ENCODE peak calls at places on chromosomes 4 and X, in ten cellular contexts. O is B cell, U is A549, A is fibroblast of pulmonary artery, K is brain microvascular endothelial cell, C is left lung, S is astrocyte, D is RWPE1, X is colonic mucosa, W is neural crest cell. T is an unnamed sample.
A peak's percentile ranks its signal among the peaks of the same experiment; 100 is the strongest.

GRCh38 chr4:87985097-87985886 is 9.8 kb downstream of the SPP1 start:
- DNase-seq in O (peak; percentile 26), U (peak; percentile 74), A (peak; percentile 48), K (peak; percentile 40), C (peak; percentile 64), S (peak; percentile 29), D (peak; percentile 33), X (peak; percentile 43), W (peak; percentile 25), T (peak; percentile 74)

GRCh38 chr4:18069806-18070205 is 48.3 kb upstream of the LCORL start:
- DNase-seq in O (no peak), U (no peak), A (no peak), K (no peak), C (no peak), S (no peak), D (no peak), X (no peak), W (no peak), T (no peak)

GRCh38 chr4:169968999-169969398 is 57.2 kb downstream of the MFAP3L start:
- DNase-seq in O (no peak), U (peak; percentile 57), A (peak; percentile 11), K (peak; percentile 96), C (no peak), S (peak; percentile 89), D (no peak), X (no peak), W (no peak), T (peak; percentile 34)

GRCh38 chrX:49106930-49107329 is 16.6 kb downstream of the GPKOW start:
- DNase-seq in O (no peak), U (peak; percentile 62), A (peak; percentile 64), K (peak; percentile 25), C (no peak), S (peak; percentile 26), D (no peak), X (no peak), W (peak; percentile 6), T (peak; percentile 40)

GRCh38 chr4:140266958-140267568 is 106.4 kb upstream of the SCOC start:
- DNase-seq in O (no peak), U (no peak), A (no peak), K (peak; percentile 86), C (no peak), S (peak; percentile 93), D (no peak), X (no peak), W (no peak), T (no peak)

GRCh38 chr4:102826105-102826889 is 1.1 kb downstream of the UBE2D3 start:
- DNase-seq in O (no peak), U (no peak), A (no peak), K (no peak), C (no peak), S (no peak), D (no peak), X (no peak), W (no peak), T (no peak)

GRCh38 chrX:42714981-42715688 is 62.8 kb downstream of the PPP1R2C start:
- DNase-seq in O (peak; percentile 49), U (peak; percentile 36), A (no peak), K (no peak), C (peak; percentile 52), S (peak; percentile 34), D (peak; percentile 2), X (peak; percentile 66), W (peak; percentile 57), T (peak; percentile 9)

GRCh38 chr4:110508827-110509446 is 33.0 kb downstream of the ENPEP start:
- DNase-seq in O (no peak), U (peak; percentile 17), A (peak; percentile 65), K (no peak), C (no peak), S (no peak), D (peak; percentile 15), X (no peak), W (no peak), T (peak; percentile 55)

GRCh38 chr4:7581477-7581876 is 146.7 kb upstream of the PSAPL1 start:
- DNase-seq in O (no peak), U (peak; percentile 4), A (peak; percentile 19), K (no peak), C (no peak), S (no peak), D (peak; percentile 17), X (no peak), W (peak; percentile 63), T (peak; percentile 36)

GRCh38 chr4:1711906-1712215 is 258 bp downstream of the SLBP start:
- DNase-seq in O (no peak), U (no peak), A (peak; percentile 37), K (no peak), C (no peak), S (no peak), D (no peak), X (no peak), W (no peak), T (no peak)

GRCh38 chrX:65608021-65608420 is 59.4 kb upstream of the MSN start:
- DNase-seq in O (no peak), U (no peak), A (no peak), K (no peak), C (no peak), S (no peak), D (no peak), X (no peak), W (no peak), T (no peak)

GRCh38 chr4:36280555-36280954 is 861 bp upstream of the DTHD1 start:
- DNase-seq in O (no peak), U (no peak), A (no peak), K (no peak), C (no peak), S (no peak), D (no peak), X (no peak), W (no peak), T (peak; percentile 32)

GRCh38 chr4:123505457-123506310 is 109.1 kb downstream of the SPRY1 start:
- DNase-seq in O (peak; percentile 47), U (peak; percentile 49), A (peak; percentile 70), K (peak; percentile 48), C (peak; percentile 59), S (peak; percentile 68), D (peak; percentile 25), X (peak; percentile 37), W (peak; percentile 87), T (no peak)

GRCh38 chr4:183632689-183633088 is 26.3 kb downstream of the RWDD4 start:
- DNase-seq in O (no peak), U (no peak), A (no peak), K (no peak), C (no peak), S (no peak), D (no peak), X (no peak), W (no peak), T (no peak)

GRCh38 chr4:76363556-76364290 is 57.2 kb downstream of the STBD1 start:
- DNase-seq in O (no peak), U (no peak), A (no peak), K (peak; percentile 26), C (no peak), S (peak; percentile 39), D (no peak), X (no peak), W (no peak), T (no peak)

GRCh38 chr4:48752726-48753125 is 27.4 kb downstream of the FRYL start:
- DNase-seq in O (no peak), U (no peak), A (peak; percentile 31), K (no peak), C (no peak), S (peak; percentile 10), D (no peak), X (no peak), W (no peak), T (no peak)

GRCh38 chr4:98827661-98828060 is 101.3 kb downstream of the EIF4E start:
- DNase-seq in O (no peak), U (no peak), A (no peak), K (no peak), C (no peak), S (no peak), D (no peak), X (no peak), W (no peak), T (no peak)

GRCh38 chr4:98833384-98833783 is 95.5 kb downstream of the EIF4E start:
- DNase-seq in O (no peak), U (no peak), A (no peak), K (no peak), C (no peak), S (no peak), D (no peak), X (no peak), W (no peak), T (no peak)

GRCh38 chr4:98828801-98829200 is 100.1 kb downstream of the EIF4E start:
- DNase-seq in O (peak; percentile 18), U (peak; percentile 23), A (no peak), K (no peak), C (no peak), S (no peak), D (no peak), X (peak; percentile 27), W (no peak), T (peak; percentile 42)
- TF ChIP-seq CTCF in O (no peak), U (peak; percentile 11), A (no peak), K (peak; percentile 55), C (no peak), S (no peak), D (no peak), X (no peak), W (no peak), T (no peak)

DNA sequence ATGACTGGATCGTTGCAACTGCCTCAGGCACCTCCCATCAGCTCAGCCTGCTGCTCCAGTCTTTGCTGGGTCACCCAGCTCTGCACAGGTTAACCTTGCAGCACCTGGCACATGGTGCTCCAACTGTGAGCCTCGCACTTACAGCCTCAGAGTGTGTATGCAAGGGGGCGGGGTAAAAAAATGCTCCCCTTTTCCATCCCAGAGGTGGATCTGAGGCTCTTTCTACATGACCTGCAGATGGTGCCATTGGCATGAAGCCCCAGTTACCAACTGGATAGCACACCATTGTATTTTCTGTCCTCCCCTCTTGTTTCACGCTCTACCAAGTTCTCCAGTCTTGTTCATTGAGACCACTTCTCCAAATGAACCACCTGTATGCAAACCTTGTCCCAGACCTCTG is 46.2 kb upstream of the TRPC3 start:
- DNase-seq in O (no peak), U (peak; percentile 6), A (no peak), K (no peak), C (no peak), S (no peak), D (no peak), X (no peak), W (no peak), T (peak; percentile 33)
- TF ChIP-seq CTCF in O (no peak), U (no peak), A (no peak), K (peak; percentile 39), C (no peak), S (no peak), D (no peak), X (no peak), W (no peak), T (no peak)

GRCh38 chr4:35151816-35152572 is 1092.3 kb downstream of the ARAP2 start:
- DNase-seq in O (no peak), U (peak; percentile 29), A (no peak), K (no peak), C (no peak), S (no peak), D (peak; percentile 4), X (no peak), W (peak; percentile 16), T (peak; percentile 12)
- TF ChIP-seq CTCF in O (no peak), U (peak; percentile 26), A (peak; percentile 4), K (peak; percentile 41), C (no peak), S (no peak), D (no peak), X (no peak), W (peak; percentile 73), T (peak; percentile 20)

DNA sequence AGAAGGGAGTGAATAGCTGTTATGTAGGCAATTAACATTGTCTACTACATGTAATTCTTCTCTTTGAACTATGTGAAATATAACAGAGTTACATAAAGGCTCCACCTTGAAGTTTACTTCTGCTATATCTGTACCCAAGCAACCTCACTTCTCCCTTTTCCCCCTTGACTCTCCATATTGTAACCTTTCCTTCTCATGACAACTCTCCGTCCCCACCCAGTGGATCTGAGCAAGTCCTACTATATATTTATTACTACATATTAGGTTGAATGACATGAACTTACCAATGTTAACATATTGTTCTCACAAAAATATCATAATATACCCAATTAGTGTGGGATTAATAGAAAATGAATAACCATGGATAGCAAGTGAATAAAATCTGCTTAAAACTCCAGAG is 93.2 kb upstream of the ATP8A1 start:
- DNase-seq in O (peak; percentile 54), U (no peak), A (peak; percentile 8), K (no peak), C (no peak), S (no peak), D (no peak), X (no peak), W (no peak), T (peak; percentile 38)
- TF ChIP-seq CTCF in O (peak; percentile 47), U (no peak), A (no peak), K (no peak), C (no peak), S (no peak), D (no peak), X (no peak), W (peak; percentile 30), T (no peak)

T was measured in MCF 10A.